ENCODE peak calls at places on chromosomes 5 and 9, in nine cellular contexts. L is neural progenitor cell, V is thyroid gland, E is H9, N is HCT116, U is OCI-LY7, C is AG09319, M is cardiac fibroblast, Z is hepatocyte. T is an unnamed sample.

GRCh38 chr5:151093476-151093889 is 12.6 kb upstream of the TNIP1 start:
- DNase-seq in V (no peak), C (peak), N (no peak), M (peak), Z (peak), L (no peak), U (no peak), E (no peak), T (no peak)

GRCh38 chr5:91170266-91170665 is 212.9 kb downstream of the ARRDC3 start:
- DNase-seq in E (no peak), M (peak), N (no peak), Z (no peak), C (no peak), U (no peak), L (no peak), V (no peak), T (no peak)

GRCh38 chr5:73989956-73990355 is 364.0 kb downstream of the ARHGEF28 start:
- DNase-seq in V (no peak), M (no peak), E (no peak), L (no peak), C (no peak), Z (no peak), N (no peak), U (no peak), T (no peak)

GRCh38 chr5:151121652-151122051 is 35.9 kb downstream of the ANXA6 start:
- DNase-seq in U (no peak), M (no peak), L (no peak), N (no peak), V (no peak), C (no peak), Z (no peak), E (no peak), T (no peak)

GRCh38 chr5:145637396-145637795 is 197.7 kb downstream of the PRELID2 start:
- DNase-seq in L (no peak), N (no peak), V (no peak), U (no peak), Z (no peak), E (no peak), M (no peak), C (no peak), T (no peak)

GRCh38 chr5:36357391-36357790 is 55.7 kb upstream of the RANBP3L start:
- DNase-seq in E (no peak), Z (no peak), N (no peak), L (no peak), V (no peak), M (peak), U (no peak), C (no peak), T (no peak)

GRCh38 chr5:173202266-173202875 is 32.6 kb downstream of the NKX2-5 start:
- DNase-seq in V (no peak), U (no peak), E (no peak), L (peak), Z (no peak), N (no peak), M (peak), C (no peak), T (no peak)

GRCh38 chr9:134724231-134724911 is 82.8 kb downstream of the COL5A1 start:
- DNase-seq in U (no peak), E (no peak), M (peak), C (no peak), L (no peak), Z (no peak), V (no peak), N (no peak), T (no peak)

GRCh38 chr5:13553896-13554295 is 390.6 kb downstream of the DNAH5 start:
- DNase-seq in N (no peak), M (no peak), C (no peak), L (peak), E (peak), U (no peak), V (no peak), Z (peak), T (peak)

GRCh38 chr9:90900130-90900529 is 98.5 kb downstream of the SYK start:
- DNase-seq in E (peak), L (peak), U (no peak), N (no peak), Z (no peak), C (no peak), V (peak), M (peak), T (no peak)
- TF ChIP-seq CTCF in E (peak), L (peak), U (no peak), N (peak), Z (peak), C (peak), V (peak), M (peak), T (peak)

GRCh38 chr5:11289733-11290132 is 528.7 kb upstream of the DAP start:
- DNase-seq in L (peak), V (no peak), M (no peak), Z (no peak), C (no peak), E (peak), U (no peak), N (no peak), T (no peak)
- TF ChIP-seq CTCF in L (peak), V (no peak), M (no peak), Z (no peak), C (no peak), E (peak), U (no peak), N (no peak), T (no peak)

DNA sequence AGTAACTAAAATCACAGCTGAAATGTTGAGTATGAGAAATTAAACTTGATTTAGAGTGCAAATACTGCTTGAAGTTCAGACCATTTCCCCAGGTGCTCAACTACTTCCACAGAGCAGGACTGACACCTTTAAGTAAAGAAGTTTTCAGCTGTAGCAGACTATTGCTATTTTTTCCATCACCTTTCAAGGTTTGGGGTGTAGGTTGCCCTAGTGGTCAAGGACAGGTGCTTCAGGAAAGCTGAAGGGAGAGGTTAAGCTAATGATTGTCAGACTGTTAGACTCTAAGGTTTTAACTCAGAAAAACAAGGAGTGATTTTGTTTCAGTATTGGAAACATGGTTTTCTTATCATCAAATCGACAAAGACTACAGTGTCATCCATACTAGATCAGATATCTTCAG is 162.1 kb downstream of the CCDC192 start:
- DNase-seq in E (no peak), L (no peak), V (no peak), M (no peak), Z (no peak), C (no peak), N (no peak), U (no peak), T (no peak)
- TF ChIP-seq CTCF in E (peak), L (peak), V (no peak), M (peak), Z (peak), C (no peak), N (peak), U (no peak), T (no peak)

GRCh38 chr5:45680950-45681349 is 15.2 kb downstream of the HCN1 start:
- DNase-seq in U (no peak), Z (no peak), C (no peak), E (no peak), N (no peak), L (no peak), M (no peak), V (no peak), T (no peak)
- TF ChIP-seq CTCF in U (no peak), Z (no peak), C (no peak), E (peak), N (no peak), L (peak), M (no peak), V (no peak), T (no peak)

DNA sequence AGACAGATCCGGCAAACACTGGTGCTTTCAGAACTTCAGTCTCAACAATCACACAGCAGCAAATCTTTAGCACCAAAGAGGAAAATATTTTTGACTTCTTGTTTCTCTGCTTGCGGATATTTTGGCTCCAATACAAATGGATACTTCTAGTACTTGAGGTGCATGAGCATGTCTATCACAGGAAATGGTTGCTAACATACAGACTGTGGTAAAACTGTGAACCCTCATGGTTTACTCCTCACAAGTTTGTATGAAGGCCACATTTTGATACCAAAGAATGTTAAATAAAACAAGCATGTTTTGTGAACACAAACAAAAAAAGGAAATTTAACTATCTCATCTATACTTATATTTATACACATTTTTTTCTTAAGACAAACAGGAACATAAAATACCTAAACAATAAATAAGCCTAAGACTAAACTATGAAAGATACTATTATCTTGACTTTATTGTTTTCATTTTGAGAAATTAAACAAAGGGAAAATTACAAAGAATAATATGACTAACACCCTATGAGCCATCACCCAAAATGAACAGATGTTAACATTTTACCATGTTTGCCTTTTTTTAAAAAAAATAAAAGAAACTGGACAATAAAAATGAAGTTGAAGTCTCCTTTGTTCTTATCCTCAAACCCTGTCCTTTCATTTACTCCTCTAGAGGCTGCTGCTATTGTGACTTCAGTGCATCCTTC is 135.0 kb upstream of the LHFPL2 start:
- DNase-seq in U (no peak), M (no peak), N (no peak), V (no peak), C (no peak), Z (no peak), L (no peak), E (no peak), T (no peak)
- TF ChIP-seq CTCF in U (no peak), M (no peak), N (no peak), V (no peak), C (no peak), Z (no peak), L (no peak), E (no peak), T (no peak)

GRCh38 chr9:33106827-33107621 is 30.6 kb upstream of the SMU1 start:
- DNase-seq in V (peak), L (no peak), C (peak), U (no peak), Z (peak), N (no peak), M (peak), E (peak), T (no peak)
- TF ChIP-seq CTCF in V (no peak), L (no peak), C (no peak), U (no peak), Z (no peak), N (no peak), M (no peak), E (no peak), T (no peak)

GRCh38 chr5:53123702-53124101 is 14.1 kb upstream of the MOCS2 start:
- DNase-seq in L (no peak), U (no peak), C (no peak), N (no peak), E (no peak), Z (no peak), V (no peak), M (peak), T (no peak)
- TF ChIP-seq CTCF in L (peak), U (peak), C (peak), N (peak), E (no peak), Z (peak), V (no peak), M (no peak), T (no peak)

GRCh38 chr5:38528162-38528703 is 28.2 kb downstream of the LIFR start:
- DNase-seq in N (no peak), E (no peak), C (no peak), Z (no peak), U (no peak), M (no peak), V (no peak), L (peak), T (no peak)
- TF ChIP-seq CTCF in N (no peak), E (no peak), C (no peak), Z (no peak), U (no peak), M (no peak), V (no peak), L (no peak), T (no peak)

T was measured in endothelial cell.